ENCODE peak calls at places on chromosomes 4 and X, in four cellular contexts. R, L, Z and S are unnamed samples.
A peak's percentile ranks its signal among the peaks of the same experiment; 100 is the strongest.

GRCh38 chrX:19836337-19836736 is 51.1 kb downstream of the SH3KBP1 start:
- DNase-seq in L (no peak), R (no peak), Z (no peak), S (no peak)

GRCh38 chr4:86593726-86594558 is at the start of gene PTPN13:
- DNase-seq in R (peak; percentile 97), Z (peak; percentile 84), L (peak; percentile 42), S (no peak)

GRCh38 chr4:15400911-15401671 is 26.7 kb upstream of the C1QTNF7 start:
- DNase-seq in L (no peak), R (no peak), Z (no peak), S (no peak)

GRCh38 chrX:110852180-110852579 is 56.6 kb upstream of the CHRDL1 start:
- DNase-seq in Z (no peak), R (no peak), L (no peak), S (no peak)

GRCh38 chr4:158250321-158250720 is 40.0 kb downstream of the TMEM144 start:
- DNase-seq in L (no peak), Z (no peak), R (no peak), S (no peak)

GRCh38 chr4:135994360-135994759 is 1537.9 kb downstream of the PCDH18 start:
- DNase-seq in Z (no peak), R (no peak), L (no peak), S (no peak)

GRCh38 chr4:143184217-143184502 is 557 bp upstream of the USP38 start:
- DNase-seq in L (no peak), Z (no peak), R (no peak), S (no peak)

GRCh38 chr4:84855774-84856173 is 110.7 kb downstream of the WDFY3 start:
- DNase-seq in Z (no peak), R (no peak), L (peak; percentile 18), S (no peak)

GRCh38 chr4:136687118-136687517 is 845.2 kb downstream of the PCDH18 start:
- DNase-seq in L (peak; percentile 2), R (no peak), Z (no peak), S (no peak)

GRCh38 chrX:8728932-8729331 is 3.0 kb downstream of the ANOS1 start:
- DNase-seq in L (no peak), Z (no peak), R (no peak), S (no peak)

GRCh38 chr4:44629280-44629866 is 22.1 kb downstream of the YIPF7 start:
- DNase-seq in R (peak; percentile 35), Z (peak; percentile 12), L (peak; percentile 41), S (peak; percentile 17)

GRCh38 chrX:118271770-118272169 is 74.1 kb upstream of the WDR44 start:
- DNase-seq in L (no peak), Z (no peak), R (no peak), S (no peak)

GRCh38 chr4:144787365-144788263 is 141.7 kb downstream of the HHIP start:
- DNase-seq in L (peak; percentile 34), Z (no peak), R (peak; percentile 31), S (peak; percentile 12)

GRCh38 chr4:48341776-48342558 is 638 bp downstream of the SLAIN2 start:
- DNase-seq in L (no peak), Z (no peak), R (no peak), S (no peak)

GRCh38 chr4:1330761-1331590 is 16.0 kb upstream of the UVSSA start:
- DNase-seq in L (no peak), R (no peak), Z (no peak), S (no peak)

GRCh38 chrX:46628406-46629371 is 55.1 kb downstream of the CHST7 start:
- DNase-seq in Z (peak; percentile 91), R (no peak), L (no peak), S (no peak)

GRCh38 chrX:22060451-22060940 is 28.4 kb downstream of the PHEX start:
- DNase-seq in L (no peak), Z (no peak), R (no peak), S (no peak)

GRCh38 chr4:72567821-72568620 is 1.0 kb downstream of the ADAMTS3 start:
- DNase-seq in Z (no peak), L (peak; percentile 3), R (no peak), S (no peak)

DNA sequence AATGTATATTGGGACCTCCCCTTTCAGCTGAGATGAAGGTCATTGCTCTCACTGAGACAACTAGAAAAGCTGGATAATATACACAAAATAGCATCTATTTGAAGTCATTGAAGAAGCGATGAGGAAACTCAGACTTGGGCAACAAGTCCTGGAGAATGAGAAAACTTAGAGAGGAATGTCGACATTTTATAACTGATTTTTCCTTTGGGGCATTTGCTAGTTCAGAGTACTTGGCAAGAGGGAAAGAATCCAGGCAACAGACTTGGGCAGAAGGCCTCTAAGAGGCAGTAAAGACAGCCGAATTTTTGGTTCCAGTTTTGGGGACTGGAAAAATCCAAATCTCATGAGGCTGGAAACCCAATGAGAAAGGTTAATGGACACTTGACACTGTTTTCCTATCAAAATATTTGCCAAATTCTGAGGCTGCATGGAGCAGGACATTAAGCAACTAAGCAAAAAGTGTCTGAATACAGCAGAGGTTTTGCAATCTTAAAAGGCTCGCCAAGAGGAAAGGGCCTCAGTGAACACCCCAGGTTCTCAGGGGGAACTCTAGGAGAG is 21.0 kb upstream of the ANXA5 start:
- DNase-seq in Z (no peak), R (no peak), L (no peak), S (no peak)
- TF ChIP-seq REST in Z (no peak), R (no peak), L (no peak), S (no peak)

GRCh38 chr4:182486895-182487294 is 243.7 kb downstream of the TENM3 start:
- DNase-seq in Z (no peak), R (no peak), L (no peak), S (no peak)
- TF ChIP-seq SIN3A in Z (no peak), R (no peak), L (no peak), S (no peak)

GRCh38 chr4:115711575-115711974 is 598.2 kb upstream of the NDST4 start:
- DNase-seq in R (no peak), Z (no peak), L (no peak), S (no peak)
- TF ChIP-seq REST in R (peak; percentile 66), Z (peak; percentile 74), L (peak; percentile 92), S (peak; percentile 57)

DNA sequence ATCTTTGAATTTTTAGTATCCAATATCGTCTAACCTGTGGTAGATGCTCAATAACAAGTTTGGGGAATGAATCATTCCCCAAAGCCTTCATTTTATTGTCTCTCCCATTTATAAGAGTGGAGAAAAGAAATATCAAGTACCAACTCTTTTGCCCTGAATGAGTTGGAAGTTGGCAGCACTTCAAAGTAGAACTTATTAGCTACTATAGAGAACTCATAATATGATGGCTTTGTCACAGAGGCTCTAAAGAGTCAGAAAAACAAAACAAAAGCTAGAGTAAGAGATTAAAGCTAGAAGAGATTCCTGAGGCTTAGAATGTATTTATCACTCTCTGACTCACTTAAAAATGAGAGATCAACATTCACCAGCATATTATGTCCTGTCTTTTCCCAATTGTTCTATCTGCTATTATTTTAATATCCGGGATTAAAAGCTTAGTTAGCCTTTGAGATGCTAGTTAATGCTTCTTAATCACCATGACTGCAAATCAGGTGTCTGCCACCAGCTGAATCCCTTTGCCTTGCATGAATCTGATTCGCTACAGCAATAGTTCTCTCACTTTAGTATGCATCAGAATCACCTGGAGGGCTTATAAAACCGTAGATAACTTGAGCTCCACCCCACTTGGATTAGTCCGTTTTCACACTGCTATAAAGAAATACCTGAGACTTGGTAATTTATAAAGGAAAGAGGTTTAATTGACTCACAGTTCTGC is 77.9 kb downstream of the PALLD start:
- DNase-seq in L (no peak), R (peak; percentile 95), Z (no peak), S (no peak)
- TF ChIP-seq SIN3A in L (no peak), R (no peak), Z (no peak), S (no peak)

GRCh38 chr4:181950372-181951127 is 292.7 kb upstream of the TENM3 start:
- DNase-seq in L (no peak), R (no peak), Z (no peak), S (no peak)
- TF ChIP-seq REST in L (peak; percentile 88), R (peak; percentile 40), Z (peak; percentile 63), S (no peak)

GRCh38 chr4:139887378-139887801 is 221.8 kb downstream of the MGST2 start:
- DNase-seq in R (no peak), L (no peak), Z (no peak), S (no peak)

GRCh38 chr4:139890810-139891209 is 225.2 kb downstream of the MGST2 start:
- DNase-seq in R (no peak), Z (no peak), L (no peak), S (no peak)

GRCh38 chr4:139889901-139890300 is 224.3 kb downstream of the MGST2 start:
- DNase-seq in R (no peak), Z (no peak), L (no peak), S (no peak)

GRCh38 chr4:139887962-139888735 is 222.5 kb downstream of the MGST2 start:
- DNase-seq in L (no peak), Z (peak; percentile 15), R (no peak), S (no peak)

DNA sequence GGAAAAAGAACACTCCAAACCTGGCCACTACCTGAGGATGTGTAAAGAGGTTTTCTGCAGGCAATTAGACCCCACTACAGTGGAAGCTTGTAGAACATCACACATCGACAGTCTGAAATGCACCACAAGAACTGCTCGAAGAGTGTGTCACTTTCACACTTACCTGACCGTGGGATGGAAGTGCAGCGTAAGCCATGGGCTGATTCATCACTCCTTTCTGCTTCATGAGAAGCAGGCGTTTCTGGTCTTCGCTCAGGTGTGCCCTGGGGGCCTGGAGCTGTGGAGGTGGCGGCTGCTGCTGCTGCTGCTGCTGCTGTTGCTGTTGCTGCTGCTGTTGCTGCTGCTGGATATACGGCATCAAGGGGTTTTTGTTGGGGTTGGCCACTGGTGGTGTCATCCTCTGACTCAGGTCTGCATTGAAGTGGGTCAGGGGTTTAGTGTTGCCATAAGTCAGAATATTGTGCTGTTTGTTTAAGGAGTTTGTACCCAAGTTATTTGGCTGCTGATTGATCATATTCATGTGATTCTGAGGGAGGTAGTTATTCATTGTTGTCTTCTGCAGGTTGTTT is 223.7 kb downstream of the MGST2 start:
- DNase-seq in R (no peak), L (no peak), Z (no peak), S (no peak)
- TF ChIP-seq SIN3A in R (no peak), L (no peak), Z (no peak), S (no peak)

DNA sequence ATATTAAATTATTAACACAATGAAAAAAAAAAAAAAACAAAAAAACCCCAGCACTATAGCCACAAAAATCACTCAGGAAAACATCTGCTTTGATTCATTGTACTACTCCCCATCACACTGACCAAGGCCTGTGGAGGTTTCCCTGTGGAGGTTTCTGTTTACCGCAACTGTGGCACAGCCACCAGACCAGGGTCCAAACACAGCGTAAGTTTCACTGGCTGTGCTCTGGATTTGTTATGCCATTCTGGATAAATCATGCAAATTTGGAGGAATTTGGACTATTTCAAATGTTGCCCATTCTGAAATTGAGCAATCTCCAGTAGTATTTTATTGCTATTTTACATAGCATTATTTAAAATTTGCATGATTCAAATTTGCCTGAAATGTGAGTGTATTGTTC is 66.0 kb upstream of the ACSL1 start:
- DNase-seq in R (no peak), L (no peak), Z (no peak), S (no peak)
- TF ChIP-seq REST in R (no peak), L (no peak), Z (no peak), S (no peak)

DNA sequence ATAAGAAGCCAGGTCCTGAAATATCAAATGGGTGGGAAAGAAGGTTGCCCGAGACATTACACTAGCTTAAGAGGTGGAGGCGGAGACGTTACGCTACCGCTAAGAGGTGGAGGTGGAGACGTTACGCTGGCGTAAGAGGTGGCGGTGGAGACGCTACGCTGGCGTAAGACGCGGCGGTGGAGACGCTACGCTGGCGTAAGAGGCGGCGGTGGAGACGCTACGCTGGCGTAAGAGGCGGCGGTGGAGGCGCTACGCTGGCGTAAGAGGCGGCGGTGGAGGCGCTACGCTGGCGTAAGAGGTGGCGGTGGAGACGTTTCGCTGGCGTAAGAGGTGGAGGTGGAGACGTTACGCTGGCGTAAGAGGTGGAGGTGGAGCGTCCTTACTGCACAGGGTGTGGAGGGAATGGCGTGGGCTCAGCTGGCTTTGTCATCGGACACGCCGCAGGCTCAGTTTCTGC is 12.8 kb downstream of the CYP4V2 start:
- DNase-seq in Z (no peak), R (peak; percentile 81), L (no peak), S (no peak)
- TF ChIP-seq SIN3A in Z (no peak), R (no peak), L (no peak), S (no peak)

GRCh38 chr4:75844151-75844662 is 58.0 kb downstream of the PPEF2 start:
- DNase-seq in Z (no peak), L (peak; percentile 76), R (no peak), S (no peak)
- TF ChIP-seq REST in Z (no peak), L (no peak), R (no peak), S (no peak)